ENCODE peak calls at places on chromosomes 4 and X, in seven cellular contexts. A is T follicular helper cell; C is left lung; Z is stimulated activated CD8-positive, alpha-beta memory T cell treated with anti-CD3 and anti-CD28 coated beads, Interleukin-15, amount 100 ng/mL, for 24 hours; N is activated CD4-positive, CD25-positive, alpha-beta regulatory T cell; G is ecto neural progenitor cell; E is BJ. Y is an unnamed sample.

GRCh38 chrX:80335062-80335830 is 85.0 kb upstream of the TENT5D start:
- DNase-seq in E (no peak), C (peak; percentile 39), A (peak; percentile 1), G (peak; percentile 79), Z (no peak), N (no peak), Y (no peak)

GRCh38 chr4:56219447-56219846 is 167.8 kb downstream of the AASDH start:
- DNase-seq in E (no peak), Z (no peak), A (no peak), C (no peak), G (no peak), N (no peak), Y (no peak)

GRCh38 chr4:764405-765169 is 59.0 kb downstream of the PCGF3 start:
- DNase-seq in C (no peak), Z (no peak), G (no peak), N (no peak), A (no peak), E (no peak), Y (no peak)

GRCh38 chr4:118867311-118868067 is 21.2 kb upstream of the SYNPO2 start:
- DNase-seq in E (peak; percentile 28), G (no peak), N (no peak), C (no peak), Z (no peak), A (no peak), Y (no peak)

GRCh38 chr4:140012688-140013087 is 141.3 kb downstream of the MAML3 start:
- DNase-seq in Z (no peak), N (peak; percentile 20), A (peak; percentile 30), E (peak; percentile 9), C (peak; percentile 55), G (peak; percentile 59), Y (peak; percentile 79)

GRCh38 chr4:183328832-183329231 is 6.6 kb upstream of the CLDN24 start:
- DNase-seq in A (no peak), Z (no peak), C (no peak), N (no peak), G (peak; percentile 19), E (no peak), Y (no peak)

GRCh38 chr4:54852602-54853001 is 194.8 kb downstream of the KIT start:
- DNase-seq in C (no peak), G (no peak), A (no peak), N (no peak), Z (no peak), E (no peak), Y (no peak)

GRCh38 chr4:111773858-111774257 is 371.4 kb upstream of the FAM241A start:
- DNase-seq in C (peak; percentile 32), N (no peak), Z (no peak), A (no peak), E (no peak), G (no peak), Y (no peak)

GRCh38 chrX:7586126-7586525 is 256.8 kb upstream of the VCX start:
- DNase-seq in N (no peak), G (no peak), C (no peak), E (no peak), A (no peak), Z (no peak), Y (peak; percentile 1)

GRCh38 chrX:18994713-18995112 is 10.8 kb upstream of the PHKA2 start:
- DNase-seq in G (no peak), E (peak; percentile 37), N (no peak), Z (no peak), C (no peak), A (no peak), Y (no peak)

GRCh38 chr4:85725727-85726170 is 250.8 kb downstream of the ARHGAP24 start:
- DNase-seq in G (no peak), C (peak; percentile 44), E (no peak), A (no peak), N (no peak), Z (no peak), Y (no peak)

GRCh38 chr4:7762376-7763040 is 177.2 kb downstream of the AFAP1 start:
- DNase-seq in C (no peak), N (no peak), G (no peak), Z (no peak), E (no peak), A (no peak), Y (no peak)

GRCh38 chr4:158837527-158838141 is 68.8 kb downstream of the FNIP2 start:
- DNase-seq in N (no peak), G (no peak), C (no peak), Z (no peak), A (no peak), E (no peak), Y (no peak)

Y was measured in HFF-Myc.